ENCODE peak calls at places on chromosomes 13 and 19, in seven cellular contexts. V is suprapubic skin, S is adrenal gland, Y is spleen, C is IMR-90, Q is tibial nerve, Z is Peyer's patch. B is an unnamed sample.

GRCh38 chr19:17755977-17756670 is 4.8 kb downstream of the FCHO1 start:
- DNase-seq in V (no peak), Q (no peak), Z (no peak), C (peak; percentile 50), S (peak; percentile 59), Y (peak; percentile 90), B (no peak)

GRCh38 chr19:3656073-3656746 is 29.6 kb upstream of the CACTIN start:
- DNase-seq in S (no peak), Q (no peak), Z (no peak), V (no peak), Y (no peak), C (peak; percentile 13), B (no peak)

GRCh38 chr13:42001580-42001979 is 40.7 kb upstream of the VWA8 start:
- DNase-seq in Y (no peak), C (peak; percentile 93), V (no peak), Q (no peak), S (no peak), Z (no peak), B (no peak)

GRCh38 chr13:29922281-29922821 is 71.9 kb upstream of the UBL3 start:
- DNase-seq in Z (no peak), S (no peak), Q (no peak), V (no peak), C (peak; percentile 54), Y (no peak), B (no peak)

GRCh38 chr19:1396019-1396767 is 5.1 kb downstream of the GAMT start:
- DNase-seq in Q (no peak), Z (no peak), V (no peak), C (no peak), Y (no peak), S (no peak), B (no peak)

GRCh38 chr19:38115264-38115802 is 108.7 kb downstream of the DPF1 start:
- DNase-seq in S (no peak), Z (no peak), Y (no peak), V (no peak), Q (no peak), C (no peak), B (no peak)

GRCh38 chr19:58261968-58262921 is 16.5 kb upstream of the ZNF8 start:
- DNase-seq in Q (no peak), Z (no peak), S (no peak), Y (no peak), C (no peak), V (no peak), B (no peak)

GRCh38 chr19:41957838-41958366 is 1.2 kb downstream of the RABAC1 start:
- DNase-seq in C (peak; percentile 83), Z (peak; percentile 86), V (no peak), Y (peak; percentile 88), Q (no peak), S (peak; percentile 67), B (no peak)

GRCh38 chr19:53509443-53509842 is 28.5 kb upstream of the ZNF331 start:
- DNase-seq in C (no peak), Q (no peak), V (no peak), S (no peak), Z (no peak), Y (no peak), B (no peak)

GRCh38 chr19:33728141-33728540 is 68.5 kb upstream of the KCTD15 start:
- DNase-seq in V (no peak), C (no peak), Q (no peak), S (no peak), Z (no peak), Y (no peak), B (no peak)

DNA sequence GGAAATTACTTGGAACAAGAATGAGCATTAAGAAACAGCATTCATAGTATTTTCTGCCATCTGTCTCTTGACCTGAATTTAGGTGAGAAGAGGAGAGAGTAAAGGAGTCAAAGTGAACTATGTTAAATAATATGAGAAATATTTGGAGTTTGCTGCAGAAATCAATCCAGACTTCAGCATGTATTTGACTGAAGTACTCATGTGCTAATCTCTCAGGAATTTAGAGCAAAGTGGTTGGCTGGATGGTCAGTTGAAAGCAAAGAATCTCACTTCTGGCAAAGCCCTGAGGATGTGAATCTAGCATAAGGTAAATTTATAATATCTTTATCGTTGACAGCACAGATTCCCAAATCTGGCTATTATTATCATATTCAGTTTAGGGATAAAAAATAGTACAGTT is 394.3 kb downstream of the PCDH17 start:
- DNase-seq in C (no peak), S (no peak), Z (no peak), Y (no peak), V (no peak), Q (no peak), B (no peak)
- TF ChIP-seq POLR2A in C (no peak), S (no peak), Z (no peak), Y (no peak), V (no peak), Q (no peak), B (no peak)

GRCh38 chr13:98506343-98507059 is 70.4 kb downstream of the STK24 start:
- DNase-seq in Y (no peak), Q (no peak), S (no peak), Z (no peak), C (no peak), V (peak; percentile 56), B (no peak)
- H3K4me1 ChIP-seq in Y (peaks cover 100% of the 10 kb centered on the region), Q (peaks cover 53% of the 10 kb centered on the region), S (peaks cover 76% of the 10 kb centered on the region), Z (peaks cover 11% of the 10 kb centered on the region), C (peaks cover 42% of the 10 kb centered on the region), V (peaks cover 96% of the 10 kb centered on the region), B (peaks cover 100% of the 10 kb centered on the region)

GRCh38 chr19:30590596-30591229 is 218.5 kb downstream of the ZNF536 start:
- DNase-seq in S (no peak), Y (no peak), C (no peak), V (no peak), Q (no peak), Z (no peak), B (no peak)
- H3K27me3 ChIP-seq in S (no peaks in the 10 kb centered on the region), Y (no peaks in the 10 kb centered on the region), C (no peaks in the 10 kb centered on the region), V (peaks cover under 1% of the 10 kb centered on the region), Q (no peaks in the 10 kb centered on the region), Z (no peaks in the 10 kb centered on the region), B (peaks cover 4% of the 10 kb centered on the region)

GRCh38 chr13:114320065-114320464 is 5.8 kb downstream of the CHAMP1 start:
- DNase-seq in Q (no peak), Z (no peak), V (no peak), Y (no peak), C (no peak), S (no peak), B (no peak)
- TF ChIP-seq POLR2A in Q (no peak), Z (no peak), V (no peak), Y (no peak), C (no peak), S (no peak), B (no peak)

DNA sequence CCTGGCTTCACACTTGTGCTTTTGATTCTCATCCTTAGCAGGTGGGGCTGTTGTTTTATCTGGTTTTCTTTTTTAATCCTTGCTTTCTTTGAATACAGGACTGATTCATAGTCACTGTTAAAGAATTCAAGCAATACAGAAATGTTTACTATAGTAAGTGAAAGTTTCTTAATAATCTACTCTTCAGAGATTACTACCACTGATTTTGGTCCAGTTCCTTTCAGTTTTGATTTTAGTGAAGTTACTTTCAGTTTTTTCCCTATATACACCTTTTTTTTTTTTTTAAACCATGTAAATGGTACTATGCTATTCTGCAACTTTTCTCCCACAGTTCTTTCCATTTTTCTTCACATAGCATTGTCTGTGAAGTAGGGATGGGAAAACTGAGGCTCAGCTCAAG is 53.6 kb downstream of the GATAD2A start:
- DNase-seq in Q (no peak), V (no peak), S (no peak), Y (no peak), C (peak; percentile 73), Z (no peak), B (no peak)
- H3K4me1 ChIP-seq in Q (peaks cover 60% of the 10 kb centered on the region), V (peaks cover 69% of the 10 kb centered on the region), S (peaks cover 63% of the 10 kb centered on the region), Y (peaks cover 100% of the 10 kb centered on the region), C (peaks cover 58% of the 10 kb centered on the region), Z (peaks cover 57% of the 10 kb centered on the region), B (peaks cover 63% of the 10 kb centered on the region)

B was measured in esophagus squamous epithelium.